ENCODE peak calls at places on chromosomes 7 and 10, in eight cellular contexts. X is left ventricle myocardium inferior; P is brain microvascular endothelial cell; V is transverse colon; I is colonic mucosa; K is CD8-positive, alpha-beta T cell; J is H9; O is PC-9. B is an unnamed sample.
A peak's percentile ranks its signal among the peaks of the same experiment; 100 is the strongest.

GRCh38 chr10:46545861-46546590 is 10.4 kb downstream of the GPRIN2 start:
- DNase-seq in P (no peak), O (no peak), J (peak; percentile 24), V (no peak), I (peak; percentile 20), X (peak; percentile 9), K (peak; percentile 5), B (peak; percentile 83)

GRCh38 chr10:114068054-114068707 is 24.5 kb downstream of the ADRB1 start:
- DNase-seq in I (no peak), X (no peak), P (no peak), J (no peak), O (no peak), K (no peak), V (no peak), B (no peak)

GRCh38 chr7:134182078-134182477 is 54.9 kb downstream of the LRGUK start:
- DNase-seq in V (no peak), I (no peak), X (no peak), O (no peak), P (no peak), K (no peak), J (no peak), B (no peak)

GRCh38 chr10:18582803-18583202 is 68.6 kb downstream of the NSUN6 start:
- DNase-seq in X (no peak), I (no peak), J (no peak), P (peak; percentile 31), O (no peak), K (no peak), V (no peak), B (no peak)

GRCh38 chr10:61016007-61016406 is 72.0 kb upstream of the RHOBTB1 start:
- DNase-seq in O (no peak), J (no peak), X (no peak), K (no peak), V (no peak), I (no peak), P (no peak), B (no peak)

GRCh38 chr7:149494738-149495368 is 2.8 kb downstream of the ZNF746 start:
- DNase-seq in V (no peak), P (no peak), X (no peak), O (no peak), J (no peak), I (no peak), K (no peak), B (no peak)

GRCh38 chr10:29254123-29255046 is 34.5 kb upstream of the LYZL1 start:
- DNase-seq in I (no peak), K (no peak), J (no peak), V (no peak), P (peak; percentile 95), X (no peak), O (peak; percentile 72), B (no peak)

GRCh38 chr10:124252097-124252715 is 158.8 kb upstream of the CHST15 start:
- DNase-seq in P (no peak), I (no peak), V (no peak), X (no peak), J (no peak), O (no peak), K (no peak), B (peak; percentile 34)

GRCh38 chr10:35306852-35307251 is 29.5 kb upstream of the CCNY start:
- DNase-seq in V (peak; percentile 27), J (no peak), X (no peak), I (peak; percentile 23), P (no peak), O (peak; percentile 95), K (no peak), B (no peak)

GRCh38 chr7:29749701-29750321 is 56.5 kb upstream of the WIPF3 start:
- DNase-seq in I (no peak), P (peak; percentile 4), O (no peak), K (no peak), V (no peak), J (no peak), X (no peak), B (no peak)

GRCh38 chr7:134890246-134891240 is 95.8 kb upstream of the AGBL3 start:
- DNase-seq in J (no peak), X (peak; percentile 42), V (no peak), I (no peak), O (no peak), P (peak; percentile 73), K (no peak), B (peak; percentile 86)

GRCh38 chr7:152848026-152848425 is 88.5 kb downstream of the ACTR3B start:
- DNase-seq in I (no peak), V (no peak), O (no peak), K (no peak), P (no peak), X (no peak), J (no peak), B (peak; percentile 70)

GRCh38 chr7:1724118-1724910 is 54.2 kb downstream of the ELFN1 start:
- DNase-seq in K (no peak), V (no peak), I (no peak), O (no peak), J (no peak), X (no peak), P (no peak), B (no peak)

GRCh38 chr7:102064361-102065025 is 222.2 kb upstream of the SH2B2 start:
- DNase-seq in X (peak; percentile 52), J (no peak), I (no peak), P (no peak), V (peak; percentile 18), K (no peak), O (no peak), B (no peak)

GRCh38 chr7:23185980-23186379 is 4.1 kb downstream of the NUP42 start:
- DNase-seq in X (no peak), V (no peak), O (no peak), I (no peak), J (no peak), P (no peak), K (no peak), B (no peak)

GRCh38 chr7:23181684-23182553 is at the start of gene NUP42:
- DNase-seq in V (peak; percentile 97), K (peak; percentile 95), X (peak; percentile 93), J (peak; percentile 99), I (peak; percentile 98), O (peak; percentile 100), P (peak; percentile 99), B (peak; percentile 99)

GRCh38 chr7:23184291-23184690 is 2.4 kb downstream of the NUP42 start:
- DNase-seq in X (no peak), V (no peak), I (no peak), J (no peak), O (peak; percentile 11), P (no peak), K (no peak), B (no peak)

GRCh38 chr7:23183279-23184012 is 1.6 kb downstream of the NUP42 start:
- DNase-seq in V (no peak), P (no peak), O (peak; percentile 34), I (no peak), K (no peak), J (no peak), X (no peak), B (no peak)

DNA sequence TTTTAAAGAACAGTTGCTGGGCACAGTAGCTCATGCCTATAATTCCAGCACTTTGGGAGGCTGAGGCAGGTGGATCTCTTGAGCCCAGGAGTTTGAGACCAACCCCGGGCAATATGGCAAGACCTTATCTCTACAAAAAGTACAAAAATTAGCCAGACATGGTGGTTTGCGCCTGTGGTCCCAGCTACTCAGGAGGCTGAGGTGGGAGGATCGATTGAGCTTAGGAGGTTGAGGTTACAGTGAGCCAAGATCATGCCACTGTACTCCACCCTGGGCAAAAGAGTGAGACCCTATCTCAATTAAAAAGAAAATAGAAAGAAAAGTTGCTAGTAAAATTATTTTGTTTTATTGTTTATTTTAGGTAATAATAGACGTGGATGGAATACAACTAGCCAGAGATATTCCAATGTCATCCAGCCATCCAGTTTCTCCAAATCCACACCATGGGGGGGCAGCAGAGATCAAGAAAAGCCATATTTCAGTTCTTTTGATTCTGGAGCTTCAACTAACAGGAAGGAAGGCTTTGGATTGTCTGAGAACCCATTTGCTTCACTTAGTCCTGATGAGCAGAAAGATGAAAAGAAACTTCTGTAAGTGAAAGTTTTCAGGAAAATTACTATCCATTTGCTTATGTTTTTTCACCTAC is 3.0 kb downstream of the NUP42 start:
- DNase-seq in K (no peak), I (peak; percentile 64), P (peak; percentile 57), O (peak; percentile 34), X (no peak), J (no peak), V (peak; percentile 43), B (no peak)
- TF ChIP-seq CTCF in K (no peak), I (peak; percentile 23), P (peak; percentile 70), O (peak; percentile 67), X (peak; percentile 67), J (peak; percentile 32), V (peak; percentile 38), B (peak; percentile 71)

DNA sequence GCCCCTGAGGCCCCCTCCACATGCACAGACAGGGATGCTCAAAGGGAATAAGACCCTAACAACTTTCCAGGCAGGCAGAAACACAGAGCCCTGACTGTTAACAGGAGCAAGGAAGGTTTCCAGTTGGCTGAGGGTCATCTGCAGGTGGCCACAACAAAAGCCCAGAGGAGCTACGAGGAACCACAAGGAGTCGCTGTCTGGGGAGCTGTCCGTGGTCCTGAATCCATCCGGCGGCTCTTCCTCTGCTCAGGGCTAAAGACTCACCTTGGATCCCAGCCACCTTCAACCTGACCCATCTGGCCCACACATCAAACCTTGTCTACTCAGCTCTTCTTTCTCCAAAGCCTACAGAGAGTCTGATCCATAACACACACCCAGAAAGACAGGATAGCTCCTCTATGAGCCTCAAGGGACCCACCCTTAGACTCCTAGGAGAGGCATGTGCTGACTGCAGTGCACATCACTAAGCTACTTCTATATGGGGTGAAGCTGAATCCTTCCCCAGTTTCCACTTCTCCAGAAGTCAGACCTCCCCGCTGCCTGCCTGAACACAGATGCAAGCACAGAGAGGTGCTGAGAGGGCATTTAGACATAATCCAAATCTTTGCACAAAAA is 104.0 kb downstream of the SLIT1 start:
- DNase-seq in O (no peak), K (peak; percentile 70), P (peak; percentile 32), I (peak; percentile 59), J (peak; percentile 81), X (peak; percentile 39), V (peak; percentile 51), B (no peak)
- TF ChIP-seq CTCF in O (peak; percentile 61), K (peak; percentile 55), P (peak; percentile 98), I (peak; percentile 47), J (peak; percentile 93), X (peak; percentile 74), V (peak; percentile 35), B (peak; percentile 81)

DNA sequence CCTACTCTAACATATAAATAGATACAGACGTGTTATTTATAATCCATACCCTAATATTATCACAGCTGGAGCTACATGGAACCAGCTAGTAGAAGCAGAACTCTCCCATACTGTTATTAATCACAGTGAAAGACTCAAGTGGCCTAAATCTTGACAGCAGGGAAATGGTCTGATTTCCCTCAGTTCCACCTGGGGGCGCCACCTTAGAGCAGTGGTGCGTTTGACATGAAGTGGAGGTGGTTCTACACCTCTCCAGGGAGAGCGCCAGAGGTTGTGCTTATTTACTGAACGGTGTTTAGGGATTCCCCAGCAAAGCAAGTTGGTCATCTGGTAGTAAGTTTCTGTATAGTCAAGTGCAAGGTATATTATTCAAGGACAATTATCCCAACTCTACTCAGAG is 17.6 kb downstream of the DNTT start:
- DNase-seq in P (no peak), J (peak; percentile 66), I (no peak), O (no peak), V (no peak), X (no peak), K (no peak), B (no peak)
- TF ChIP-seq CTCF in P (no peak), J (peak; percentile 83), I (no peak), O (no peak), V (no peak), X (no peak), K (no peak), B (no peak)

DNA sequence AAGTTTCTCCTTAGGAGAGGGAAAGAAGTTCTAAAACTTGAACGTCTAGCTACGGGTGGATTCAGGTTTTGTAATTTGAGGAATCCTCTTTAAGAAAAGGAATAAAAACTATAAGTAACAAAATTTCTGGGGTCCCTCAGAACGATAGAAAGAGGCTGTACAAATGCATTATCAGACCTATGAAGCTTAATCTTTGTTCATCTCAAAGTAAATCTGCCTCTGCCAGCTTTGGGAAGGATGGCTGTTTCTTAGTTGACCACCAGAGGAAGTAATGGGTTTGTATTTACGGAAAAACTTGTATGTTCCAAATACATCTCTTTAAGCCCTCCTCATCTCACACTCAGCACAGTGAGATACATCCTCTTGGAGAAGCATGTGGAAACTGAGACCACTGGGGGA is 864 bp downstream of the PSTK start:
- DNase-seq in P (peak; percentile 35), I (no peak), J (no peak), V (no peak), O (no peak), X (no peak), K (no peak), B (no peak)
- TF ChIP-seq CTCF in P (peak; percentile 68), I (no peak), J (peak; percentile 65), V (peak; percentile 28), O (peak; percentile 42), X (peak; percentile 30), K (no peak), B (peak; percentile 55)

B was measured in osteocyte.